ENCODE peak calls at places on chromosomes 7 and 10, in ten cellular contexts. Y, P, Q, K, W, J, S, A, U and H are unnamed samples.

GRCh38 chr7:156220078-156220605 is 407.9 kb upstream of the SHH start:
- DNase-seq in Y (no peak), P (no peak), Q (no peak), K (no peak), W (no peak), J (no peak), S (no peak), A (no peak), U (no peak), H (peak)

GRCh38 chr7:21603972-21604749 is 61.3 kb downstream of the DNAH11 start:
- DNase-seq in Y (no peak), P (no peak), Q (no peak), K (no peak), W (no peak), J (no peak), S (no peak), A (no peak), U (no peak), H (no peak)

GRCh38 chr10:4678023-4678950 is 147.7 kb upstream of the AKR1E2 start:
- DNase-seq in Y (peak), P (no peak), Q (no peak), K (no peak), W (no peak), J (peak), S (no peak), A (no peak), U (no peak), H (no peak)

GRCh38 chr7:141097430-141097829 is 23.6 kb downstream of the TMEM178B start:
- DNase-seq in Y (no peak), P (no peak), Q (no peak), K (no peak), W (peak), J (no peak), S (no peak), A (no peak), U (peak), H (no peak)

GRCh38 chr10:103637855-103638561 is 144.5 kb downstream of the NEURL1 start:
- DNase-seq in Y (peak), P (no peak), Q (peak), K (no peak), W (peak), J (peak), S (peak), A (no peak), U (no peak), H (no peak)

GRCh38 chr7:1431644-1432380 is 27.5 kb downstream of the MICALL2 start:
- DNase-seq in Y (no peak), P (no peak), Q (no peak), K (no peak), W (no peak), J (no peak), S (no peak), A (no peak), U (no peak), H (no peak)

GRCh38 chr7:108592633-108593277 is 23.1 kb downstream of the DNAJB9 start:
- DNase-seq in Y (no peak), P (no peak), Q (no peak), K (no peak), W (peak), J (no peak), S (no peak), A (no peak), U (peak), H (no peak)

GRCh38 chr10:129768437-129769355 is 195.4 kb downstream of the EBF3 start:
- DNase-seq in Y (no peak), P (no peak), Q (no peak), K (peak), W (peak), J (no peak), S (no peak), A (no peak), U (no peak), H (peak)

GRCh38 chr7:98955992-98956391 is 77.7 kb downstream of the TRRAP start:
- DNase-seq in Y (no peak), P (no peak), Q (no peak), K (no peak), W (no peak), J (no peak), S (no peak), A (no peak), U (no peak), H (no peak)

GRCh38 chr7:111424768-111425167 is 137.5 kb downstream of the IMMP2L start:
- DNase-seq in Y (no peak), P (no peak), Q (no peak), K (no peak), W (no peak), J (no peak), S (no peak), A (no peak), U (no peak), H (no peak)

GRCh38 chr10:87646920-87647319 is 12.8 kb upstream of the PAPSS2 start:
- DNase-seq in Y (no peak), P (no peak), Q (no peak), K (no peak), W (no peak), J (no peak), S (no peak), A (no peak), U (no peak), H (no peak)

GRCh38 chr7:16951483-16952080 is 69.8 kb upstream of the AGR3 start:
- DNase-seq in Y (no peak), P (no peak), Q (no peak), K (no peak), W (no peak), J (no peak), S (no peak), A (no peak), U (no peak), H (no peak)

GRCh38 chr7:12315049-12315448 is 88.6 kb downstream of the VWDE start:
- DNase-seq in Y (no peak), P (no peak), Q (no peak), K (no peak), W (no peak), J (no peak), S (no peak), A (no peak), U (no peak), H (no peak)

GRCh38 chr10:23370106-23370505 is 25.5 kb upstream of the C10orf67 start:
- DNase-seq in Y (no peak), P (no peak), Q (no peak), K (no peak), W (no peak), J (no peak), S (no peak), A (no peak), U (no peak), H (no peak)

GRCh38 chr10:52334595-52334994 is 20.5 kb downstream of the DKK1 start:
- DNase-seq in Y (no peak), P (no peak), Q (no peak), K (no peak), W (no peak), J (no peak), S (no peak), A (no peak), U (no peak), H (no peak)

GRCh38 chr10:81068446-81068845 is 530.7 kb downstream of the SH2D4B start:
- DNase-seq in Y (no peak), P (no peak), Q (no peak), K (no peak), W (no peak), J (no peak), S (no peak), A (no peak), U (no peak), H (no peak)

GRCh38 chr10:132915411-132915810 is 27.0 kb downstream of the CFAP46 start:
- DNase-seq in Y (no peak), P (no peak), Q (no peak), K (peak), W (no peak), J (no peak), S (no peak), A (no peak), U (peak), H (no peak)